ENCODE peak calls at places on chromosomes 12 and 14, in eight cellular contexts. X is GM10248, N is kidney epithelial cell, B is nephron progenitor cell, F is HCT116, D is MCF 10A, T is GM23338, J is B cell. S is an unnamed sample.

GRCh38 chr12:115755752-115756140 is 521.7 kb downstream of the MED13L start:
- DNase-seq in T (no peak), D (no peak), J (no peak), X (no peak), F (no peak), B (no peak), N (no peak), S (no peak)

GRCh38 chr12:6370994-6371754 is 4.2 kb downstream of the SCNN1A start:
- DNase-seq in N (peak), J (no peak), T (peak), D (peak), X (no peak), B (peak), F (peak), S (peak)

GRCh38 chr12:8699714-8700113 is 1.9 kb downstream of the RIMKLB start:
- DNase-seq in T (peak), D (no peak), N (no peak), B (no peak), J (no peak), F (no peak), X (no peak), S (no peak)

GRCh38 chr14:101116486-101117130 is 213.1 kb upstream of the RTL1 start:
- DNase-seq in D (no peak), N (no peak), X (no peak), B (no peak), F (no peak), J (no peak), T (no peak), S (no peak)

GRCh38 chr12:120869376-120869775 is 34.8 kb downstream of the SPPL3 start:
- DNase-seq in X (no peak), N (no peak), F (no peak), J (no peak), D (no peak), T (no peak), B (no peak), S (no peak)

GRCh38 chr14:95862243-95862642 is 14.4 kb upstream of the TUNAR start:
- DNase-seq in X (no peak), B (peak), J (no peak), N (no peak), T (peak), D (peak), F (no peak), S (no peak)

GRCh38 chr14:55721353-55721752 is 141.3 kb downstream of the KTN1 start:
- DNase-seq in T (no peak), N (peak), X (no peak), D (peak), F (peak), B (no peak), J (no peak), S (peak)

GRCh38 chr12:53181935-53182334 is 1.2 kb upstream of the CSAD start:
- DNase-seq in X (no peak), J (no peak), B (no peak), F (no peak), T (no peak), N (no peak), D (no peak), S (no peak)

GRCh38 chr14:32414808-32415255 is 85.7 kb downstream of the AKAP6 start:
- DNase-seq in X (no peak), D (no peak), B (no peak), J (no peak), T (no peak), F (no peak), N (no peak), S (no peak)

GRCh38 chr12:127293507-127294310 is 973.3 kb upstream of the TMEM132C start:
- DNase-seq in T (peak), D (peak), F (peak), X (no peak), N (no peak), B (peak), J (no peak), S (no peak)

GRCh38 chr12:11901687-11902524 is 168.8 kb upstream of the BCL2L14 start:
- DNase-seq in F (no peak), B (no peak), T (no peak), J (no peak), X (peak), D (no peak), N (no peak), S (no peak)

GRCh38 chr14:73937012-73937411 is 12.9 kb downstream of the FAM161B start:
- DNase-seq in X (no peak), B (no peak), N (no peak), D (no peak), F (no peak), T (no peak), J (no peak), S (no peak)

GRCh38 chr14:73935666-73936065 is 14.2 kb downstream of the FAM161B start:
- DNase-seq in J (no peak), D (peak), B (no peak), F (no peak), X (no peak), T (peak), N (no peak), S (no peak)
- TF ChIP-seq CTCF in J (no peak), D (peak), B (peak), F (no peak), X (no peak), T (peak), N (peak), S (peak)

DNA sequence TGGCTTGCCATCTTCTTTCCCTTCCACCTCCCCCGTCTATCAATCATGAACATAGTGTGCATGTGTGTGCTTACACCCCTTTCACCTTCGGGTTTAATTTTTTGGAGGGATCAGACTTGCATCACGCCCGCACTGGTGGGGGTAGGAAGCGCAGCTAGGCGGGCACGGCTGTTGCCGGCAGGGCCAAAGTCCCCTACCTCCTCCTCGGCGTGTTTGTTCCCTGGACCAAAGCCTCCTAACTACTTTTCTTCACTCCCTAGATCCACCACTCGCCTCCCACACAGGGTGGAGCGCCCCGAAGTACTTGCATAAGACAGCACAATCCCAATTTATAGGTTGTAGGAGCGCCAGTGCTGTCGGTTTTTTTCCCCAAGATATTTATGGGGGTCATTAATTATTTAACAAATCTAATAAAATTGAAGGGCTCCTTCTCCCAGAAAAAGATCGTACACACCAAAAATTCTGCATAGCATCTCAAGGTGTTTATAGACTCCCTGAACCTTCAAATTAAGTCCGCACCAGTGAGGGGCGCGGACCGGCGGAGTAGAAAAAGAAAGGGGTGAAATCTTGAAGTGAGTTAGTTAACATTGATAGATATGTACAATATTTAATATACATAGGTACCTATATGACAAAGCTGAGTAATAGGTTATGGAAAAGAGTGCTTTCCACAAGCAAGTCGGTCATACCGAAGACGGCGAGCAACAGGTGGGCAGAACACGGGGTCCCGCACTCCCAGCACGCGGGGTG is 714 bp downstream of the PKP2 start:
- DNase-seq in J (peak), X (no peak), T (peak), D (peak), F (no peak), B (peak), N (no peak), S (no peak)
- TF ChIP-seq CTCF in J (no peak), X (no peak), T (peak), D (no peak), F (no peak), B (no peak), N (peak), S (peak)

GRCh38 chr14:98894600-98894999 is 377.4 kb downstream of the BCL11B start:
- DNase-seq in F (no peak), B (no peak), N (no peak), X (no peak), J (no peak), T (no peak), D (no peak), S (no peak)

GRCh38 chr14:98897605-98898309 is 374.2 kb downstream of the BCL11B start:
- DNase-seq in J (no peak), F (no peak), N (no peak), X (no peak), B (no peak), T (no peak), D (peak), S (no peak)

GRCh38 chr14:98893675-98894074 is 378.3 kb downstream of the BCL11B start:
- DNase-seq in B (no peak), F (no peak), N (no peak), T (no peak), X (no peak), J (no peak), D (no peak), S (no peak)

GRCh38 chr14:98899441-98899840 is 372.6 kb downstream of the BCL11B start:
- DNase-seq in D (no peak), F (no peak), J (no peak), X (no peak), N (no peak), T (no peak), B (no peak), S (no peak)

DNA sequence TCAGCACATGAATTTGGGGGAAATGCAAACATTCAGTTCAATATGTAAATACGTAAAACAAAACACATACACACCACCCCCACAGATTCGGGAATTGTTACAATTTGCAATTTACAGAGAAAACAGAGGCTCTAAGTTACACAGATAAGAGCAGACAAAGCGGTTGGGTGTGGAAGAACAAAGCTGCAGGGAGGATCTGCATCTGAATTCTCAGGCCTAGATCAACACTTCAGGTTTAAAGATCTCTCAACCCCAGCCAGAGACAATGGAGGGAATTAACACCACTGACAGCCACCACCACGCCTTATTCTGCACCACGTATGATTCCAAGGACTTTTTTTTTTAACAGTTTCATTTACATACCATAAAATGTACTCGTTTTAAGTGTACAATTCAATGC is 375.5 kb downstream of the BCL11B start:
- DNase-seq in T (peak), J (no peak), F (no peak), B (no peak), N (no peak), X (no peak), D (no peak), S (no peak)
- TF ChIP-seq CTCF in T (no peak), J (no peak), F (no peak), B (no peak), N (no peak), X (no peak), D (no peak), S (no peak)

GRCh38 chr12:3633396-3633795 is 119.5 kb downstream of the CRACR2A start:
- DNase-seq in B (no peak), J (no peak), D (no peak), N (no peak), T (no peak), F (no peak), X (no peak), S (no peak)
- TF ChIP-seq CTCF in B (no peak), J (no peak), D (no peak), N (no peak), T (no peak), F (no peak), X (no peak), S (no peak)

GRCh38 chr12:57939291-57939690 is 2.1 kb upstream of the ATP23 start:
- DNase-seq in D (peak), X (no peak), J (no peak), F (no peak), T (no peak), N (no peak), B (no peak), S (no peak)

GRCh38 chr12:57935839-57936512 is 5.4 kb upstream of the ATP23 start:
- DNase-seq in J (peak), B (peak), X (peak), D (peak), F (peak), T (peak), N (peak), S (peak)

GRCh38 chr12:57940052-57940914 is 1.1 kb upstream of the ATP23 start:
- DNase-seq in D (no peak), T (no peak), B (no peak), N (no peak), F (no peak), X (no peak), J (no peak), S (no peak)

GRCh38 chr12:57934804-57935203 is 6.6 kb upstream of the ATP23 start:
- DNase-seq in D (no peak), T (no peak), X (no peak), F (no peak), N (no peak), B (no peak), J (no peak), S (no peak)

GRCh38 chr12:57936513-57936883 is 4.9 kb upstream of the ATP23 start:
- DNase-seq in J (no peak), N (no peak), F (no peak), X (no peak), T (no peak), B (no peak), D (no peak), S (no peak)
- TF ChIP-seq CTCF in J (no peak), N (no peak), F (no peak), X (no peak), T (no peak), B (no peak), D (no peak), S (no peak)